ENCODE peak calls at places on chromosomes 3 and 15, in ten cellular contexts. M, N, H, T, U, F, K, L, I and P are unnamed samples.

GRCh38 chr3:98213276-98213675 is 46.8 kb downstream of the OR5H15 start:
- DNase-seq in T (no peak), L (no peak), M (no peak), K (no peak), I (no peak), H (no peak), U (no peak), N (no peak), F (no peak), P (no peak)

GRCh38 chr3:169668957-169669681 is 5.6 kb upstream of the MECOM start:
- DNase-seq in N (peak), I (no peak), F (peak), L (peak), T (peak), H (no peak), K (peak), U (peak), M (peak), P (peak)

GRCh38 chr3:197891-198491 is 1.4 kb downstream of the CHL1 start:
- DNase-seq in U (no peak), K (no peak), L (no peak), M (peak), I (no peak), F (no peak), H (no peak), N (no peak), T (peak), P (peak)

GRCh38 chr3:184305577-184305976 is 6.5 kb downstream of the PSMD2 start:
- DNase-seq in T (no peak), F (no peak), K (peak), M (no peak), L (no peak), U (peak), I (no peak), N (no peak), H (no peak), P (no peak)

GRCh38 chr3:189108735-189109134 is 63.0 kb upstream of the TPRG1 start:
- DNase-seq in H (no peak), L (no peak), N (no peak), F (no peak), I (no peak), U (no peak), M (no peak), T (no peak), K (no peak), P (no peak)

GRCh38 chr3:56667973-56668579 is 15.0 kb downstream of the TASOR start:
- DNase-seq in N (no peak), H (no peak), I (no peak), T (no peak), F (no peak), M (peak), U (no peak), L (no peak), K (no peak), P (no peak)

GRCh38 chr3:28867836-28868235 is 413.0 kb upstream of the RBMS3 start:
- DNase-seq in H (no peak), F (no peak), K (no peak), M (no peak), I (no peak), U (no peak), L (no peak), T (no peak), N (no peak), P (no peak)

GRCh38 chr15:74967670-74968069 is 11.1 kb upstream of the RPP25 start:
- DNase-seq in M (no peak), N (no peak), H (no peak), T (no peak), F (no peak), U (no peak), L (no peak), K (no peak), I (no peak), P (no peak)

GRCh38 chr3:113247051-113247450 is 35.7 kb downstream of the BOC start:
- DNase-seq in U (no peak), K (no peak), F (no peak), L (no peak), I (no peak), M (no peak), T (no peak), N (no peak), H (no peak), P (no peak)

GRCh38 chr3:32443471-32443870 is 51.8 kb downstream of the CMTM7 start:
- DNase-seq in F (no peak), H (no peak), T (no peak), U (peak), I (no peak), L (no peak), K (peak), N (peak), M (no peak), P (no peak)

GRCh38 chr15:31803388-31803884 is 226.9 kb upstream of the CHRNA7 start:
- DNase-seq in H (no peak), F (no peak), N (no peak), T (no peak), M (no peak), L (no peak), U (no peak), I (no peak), K (no peak), P (no peak)

GRCh38 chr3:141431411-141432378 is 55.1 kb upstream of the RASA2 start:
- DNase-seq in N (no peak), H (no peak), T (peak), L (no peak), F (no peak), K (no peak), M (no peak), U (no peak), I (peak), P (no peak)

GRCh38 chr3:9204253-9205005 is 45.0 kb downstream of the SRGAP3 start:
- DNase-seq in F (no peak), U (no peak), K (no peak), L (no peak), T (no peak), M (no peak), N (no peak), I (no peak), H (no peak), P (no peak)

GRCh38 chr3:79618883-79619282 is 148.9 kb downstream of the ROBO1 start:
- DNase-seq in L (no peak), M (no peak), F (no peak), T (no peak), H (no peak), K (no peak), N (no peak), I (no peak), U (no peak), P (no peak)

GRCh38 chr3:77256584-77257488 is 216.9 kb downstream of the ROBO2 start:
- DNase-seq in N (no peak), U (no peak), L (no peak), H (no peak), F (no peak), T (peak), M (no peak), K (no peak), I (no peak), P (no peak)

GRCh38 chr3:129226374-129226773 is 23.0 kb upstream of the COPG1 start:
- DNase-seq in U (peak), H (no peak), K (peak), L (peak), F (peak), M (peak), I (peak), T (no peak), N (peak), P (no peak)

GRCh38 chr3:187318819-187319616 is 27.5 kb upstream of the MASP1 start:
- DNase-seq in N (peak), H (peak), L (peak), K (peak), U (peak), F (peak), M (peak), T (peak), I (peak), P (peak)

GRCh38 chr3:171258316-171258715 is 201.9 kb downstream of the TNIK start:
- DNase-seq in K (no peak), U (no peak), I (no peak), F (no peak), M (no peak), T (no peak), N (peak), H (no peak), L (peak), P (no peak)

GRCh38 chr15:65804252-65804931 is 12.3 kb upstream of the DENND4A start:
- DNase-seq in U (peak), F (no peak), H (no peak), N (no peak), M (peak), K (peak), L (no peak), I (no peak), T (no peak), P (no peak)

GRCh38 chr15:101128191-101128590 is 123.7 kb downstream of the CHSY1 start:
- DNase-seq in U (peak), I (no peak), F (no peak), M (peak), K (peak), H (no peak), L (no peak), T (no peak), N (peak), P (no peak)

GRCh38 chr3:195080571-195081141 is 190.3 kb downstream of the XXYLT1 start:
- DNase-seq in I (no peak), N (peak), L (peak), H (no peak), M (no peak), U (no peak), K (no peak), F (peak), T (no peak), P (no peak)

GRCh38 chr15:48800811-48801460 is 9.9 kb downstream of the CEP152 start:
- DNase-seq in N (peak), U (peak), L (no peak), I (no peak), H (no peak), K (peak), M (no peak), F (no peak), T (no peak), P (no peak)

GRCh38 chr3:89971329-89971728 is 863.9 kb downstream of the EPHA3 start:
- DNase-seq in U (no peak), F (no peak), T (no peak), K (no peak), L (no peak), I (no peak), H (no peak), M (no peak), N (no peak), P (no peak)

GRCh38 chr15:51377038-51377761 is 35.7 kb downstream of the GLDN start:
- DNase-seq in F (no peak), K (peak), U (peak), L (no peak), T (no peak), M (peak), H (no peak), I (no peak), N (peak), P (no peak)

GRCh38 chr3:1365528-1365927 is 272.7 kb downstream of the CNTN6 start:
- DNase-seq in K (no peak), I (no peak), T (no peak), N (no peak), F (no peak), M (no peak), H (no peak), L (no peak), U (no peak), P (no peak)

GRCh38 chr3:128443771-128444170 is 22.9 kb downstream of the DNAJB8 start:
- DNase-seq in H (no peak), U (no peak), N (no peak), K (no peak), L (no peak), T (no peak), F (no peak), M (no peak), I (no peak), P (no peak)

GRCh38 chr3:186264608-186265400 is 97.2 kb downstream of the DGKG start:
- DNase-seq in U (no peak), H (no peak), L (no peak), F (no peak), T (no peak), N (no peak), M (no peak), K (no peak), I (no peak), P (no peak)